ENCODE peak calls at places on chromosomes 7 and 10, in six cellular contexts. X is HL-60, V is suprapubic skin, Q is lower lobe of right lung, P is psoas muscle, B is brain microvascular endothelial cell. O is an unnamed sample.
A peak's percentile ranks its signal among the peaks of the same experiment; 100 is the strongest.

GRCh38 chr10:103445366-103445765 is 6.8 kb downstream of the CALHM2 start:
- DNase-seq in X (no peak), V (no peak), Q (no peak), P (no peak), B (no peak), O (no peak)

GRCh38 chr10:7410306-7410799 is 481 bp downstream of the SFMBT2 start:
- DNase-seq in X (no peak), V (no peak), Q (peak; percentile 57), P (peak; percentile 31), B (no peak), O (no peak)

GRCh38 chr10:4221315-4221714 is 436.3 kb upstream of the KLF6 start:
- DNase-seq in X (no peak), V (no peak), Q (no peak), P (no peak), B (no peak), O (no peak)

GRCh38 chr10:60137292-60137992 is 231.1 kb upstream of the CCDC6 start:
- DNase-seq in X (no peak), V (no peak), Q (no peak), P (no peak), B (no peak), O (no peak)

GRCh38 chr7:7718461-7718860 is at the start of gene RPA3:
- DNase-seq in X (no peak), V (no peak), Q (no peak), P (no peak), B (no peak), O (no peak)

GRCh38 chr7:127119517-127119916 is 133.2 kb downstream of the GRM8 start:
- DNase-seq in X (no peak), V (no peak), Q (no peak), P (no peak), B (no peak), O (no peak)

GRCh38 chr7:73705551-73705920 is 13.9 kb downstream of the STX1A start:
- DNase-seq in X (no peak), V (no peak), Q (no peak), P (no peak), B (no peak), O (no peak)

GRCh38 chr10:6583447-6583846 is 3.4 kb upstream of the PRKCQ start:
- DNase-seq in X (no peak), V (no peak), Q (no peak), P (no peak), B (no peak), O (no peak)

GRCh38 chr7:117012284-117013174 is 59.2 kb downstream of the ST7 start:
- DNase-seq in X (no peak), V (no peak), Q (no peak), P (no peak), B (peak; percentile 51), O (no peak)

GRCh38 chr10:86349474-86349873 is 17.1 kb downstream of the GRID1 start:
- DNase-seq in X (no peak), V (peak; percentile 13), Q (peak; percentile 10), P (no peak), B (no peak), O (no peak)

GRCh38 chr7:40105879-40106473 is 28.4 kb downstream of the MPLKIP start:
- DNase-seq in X (no peak), V (no peak), Q (no peak), P (no peak), B (no peak), O (no peak)

GRCh38 chr7:32501522-32501921 is 6.2 kb downstream of the AVL9 start:
- DNase-seq in X (no peak), V (no peak), Q (no peak), P (no peak), B (no peak), O (no peak)

GRCh38 chr7:114956702-114957101 is 34.8 kb downstream of the MDFIC start:
- DNase-seq in X (no peak), V (no peak), Q (no peak), P (no peak), B (no peak), O (no peak)

GRCh38 chr10:96107623-96108038 is 22.5 kb upstream of the ZNF518A start:
- DNase-seq in X (no peak), V (no peak), Q (no peak), P (no peak), B (no peak), O (no peak)

GRCh38 chr10:123854003-123854402 is 37.6 kb downstream of the CPXM2 start:
- DNase-seq in X (no peak), V (no peak), Q (no peak), P (no peak), B (no peak), O (no peak)

GRCh38 chr7:83271212-83272099 is 108.8 kb upstream of the PCLO start:
- DNase-seq in X (no peak), V (no peak), Q (no peak), P (no peak), B (peak; percentile 34), O (no peak)

GRCh38 chr7:89618269-89618668 is 536.0 kb upstream of the STEAP1 start:
- DNase-seq in X (no peak), V (no peak), Q (no peak), P (no peak), B (no peak), O (no peak)
- TF ChIP-seq CTCF in X (no peak), V (no peak), Q (no peak), P (no peak), B (no peak), O (no peak)

DNA sequence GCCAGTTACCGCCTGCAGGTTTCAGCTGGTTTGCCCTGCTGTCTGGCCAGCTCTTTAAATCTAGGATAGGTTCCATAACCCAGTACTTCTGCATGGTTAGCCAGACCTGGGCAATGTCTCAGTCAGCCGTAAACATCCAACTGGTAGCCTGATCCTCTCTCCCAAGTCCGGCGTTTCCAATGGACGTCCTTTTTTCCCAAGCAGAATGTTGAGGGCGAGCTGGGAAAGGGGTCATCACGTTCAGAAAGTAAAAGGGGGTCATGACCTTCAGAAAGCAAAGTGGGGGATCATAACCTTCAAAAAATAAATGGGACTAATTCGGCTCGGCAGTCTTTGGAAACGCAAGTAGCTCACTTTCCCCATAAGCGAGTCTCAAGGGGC is 430 bp downstream of the PON3 start:
- DNase-seq in X (no peak), V (no peak), Q (no peak), P (no peak), B (no peak), O (no peak)
- H3K4me3 ChIP-seq in X (no peak overlapping the region), V (peak overlapping the region; percentile 65), Q (peak overlapping the region; percentile 63), P (peak overlapping the region; percentile 64), B (no peak overlapping the region), O (no peak overlapping the region)

DNA sequence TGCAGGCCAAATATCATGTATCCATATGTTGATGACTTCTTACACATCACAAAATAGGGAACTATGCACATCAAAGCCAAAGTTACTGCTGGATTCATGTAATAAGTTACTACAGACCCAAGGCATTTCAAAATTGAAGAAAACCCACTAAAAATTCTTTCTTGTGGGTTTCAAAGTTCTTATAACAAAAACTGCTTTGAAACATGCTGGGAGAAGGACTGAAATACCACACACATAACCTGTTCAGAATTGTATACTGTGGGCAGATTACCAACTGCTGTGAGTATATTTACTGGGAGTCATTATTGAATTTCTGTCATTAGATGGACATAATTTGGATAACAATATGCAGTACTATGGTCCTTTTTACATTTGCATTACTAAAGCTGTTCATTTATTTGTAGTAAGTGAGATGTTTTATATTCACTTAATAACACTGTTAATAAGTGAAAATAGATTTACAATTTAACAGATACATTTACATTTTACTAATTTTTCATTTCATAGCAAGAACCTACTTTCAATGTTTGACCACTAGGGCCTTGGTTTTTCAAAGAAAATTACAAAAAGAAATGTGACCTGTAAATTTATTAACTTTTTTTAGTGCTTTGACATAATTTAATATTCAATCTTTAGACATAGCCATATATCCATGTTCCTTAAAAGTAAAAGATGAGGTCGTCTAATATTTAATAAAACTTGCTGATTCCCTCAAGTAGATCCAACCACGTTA is 132.6 kb downstream of the MAGI2 start:
- DNase-seq in X (no peak), V (no peak), Q (no peak), P (no peak), B (no peak), O (no peak)
- TF ChIP-seq CTCF in X (no peak), V (no peak), Q (no peak), P (no peak), B (no peak), O (no peak)

DNA sequence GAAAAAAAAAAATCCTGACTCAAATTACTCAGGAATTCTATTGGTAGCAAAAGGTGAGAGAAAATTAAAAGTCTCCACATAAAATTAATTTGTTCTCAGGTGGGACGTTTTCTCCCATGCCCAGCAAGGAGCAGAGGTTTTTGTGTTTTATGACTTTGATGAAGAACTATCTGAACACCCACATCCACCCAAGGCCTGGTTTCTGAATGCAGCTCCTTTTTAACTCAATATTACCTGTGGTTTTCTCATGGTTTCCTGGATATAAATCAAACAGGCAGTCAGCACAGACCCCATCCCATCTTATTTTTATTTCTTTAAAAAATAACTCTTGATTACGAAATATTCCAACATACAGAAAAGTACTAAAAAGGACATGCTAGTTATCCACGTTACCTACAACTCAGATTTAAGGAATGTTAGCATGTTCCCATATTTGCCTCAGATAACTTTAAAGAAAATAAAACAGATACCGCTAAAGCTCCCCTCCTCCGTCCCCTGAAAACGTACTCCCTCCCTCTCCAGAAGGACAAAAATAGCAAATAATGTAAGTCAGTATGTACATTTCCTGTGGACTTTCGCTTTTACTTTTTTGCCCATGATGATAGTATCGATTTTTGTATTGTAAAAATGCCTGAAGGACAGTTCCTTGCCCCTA is 43.4 kb downstream of the GLI3 start:
- DNase-seq in X (no peak), V (no peak), Q (no peak), P (no peak), B (no peak), O (no peak)
- H3K4me3 ChIP-seq in X (no peak overlapping the region), V (no peak overlapping the region), Q (no peak overlapping the region), P (no peak overlapping the region), B (peak overlapping the region; percentile 32), O (no peak overlapping the region)

O was measured in AG04449.